ENCODE peak calls at places on chromosomes 13 and 19, in nine cellular contexts. One of them, this sample, is unnamed.

GRCh38 chr19:4980838-4981680 is 12.1 kb downstream of the KDM4B start:
- DNase-seq in Right ventricle myocardium superior: no peak
- DNase-seq in SK-MEL-5: no peak
- DNase-seq in body of pancreas: no peak
- DNase-seq in GM10248: no peak
- DNase-seq in stimulated activated CD4-positive, alpha-beta T cell treated with anti-CD3 and anti-CD28 coated beads, TNF-alpha, amount 100 ng/mL, for 48 hours: no peak
- DNase-seq in activated naive CD8-positive, alpha-beta T cell treated with anti-CD3 and anti-CD28 coated beads for 36 hours: no peak
- DNase-seq in pulmonary artery endothelial cell: no peak
- DNase-seq in lower leg skin: no peak
- DNase-seq in this sample: peak; percentile 84

GRCh38 chr13:84670245-84670644 is 788.0 kb upstream of the SLITRK1 start:
- DNase-seq in Right ventricle myocardium superior: no peak
- DNase-seq in stimulated activated CD4-positive, alpha-beta T cell treated with anti-CD3 and anti-CD28 coated beads, TNF-alpha, amount 100 ng/mL, for 48 hours: no peak
- DNase-seq in activated naive CD8-positive, alpha-beta T cell treated with anti-CD3 and anti-CD28 coated beads for 36 hours: no peak
- DNase-seq in GM10248: no peak
- DNase-seq in lower leg skin: no peak
- DNase-seq in pulmonary artery endothelial cell: no peak
- DNase-seq in body of pancreas: no peak
- DNase-seq in SK-MEL-5: no peak
- DNase-seq in this sample: no peak

GRCh38 chr13:74246398-74246975 is 112.3 kb upstream of the KLF12 start:
- DNase-seq in pulmonary artery endothelial cell: no peak
- DNase-seq in stimulated activated CD4-positive, alpha-beta T cell treated with anti-CD3 and anti-CD28 coated beads, TNF-alpha, amount 100 ng/mL, for 48 hours: no peak
- DNase-seq in body of pancreas: no peak
- DNase-seq in lower leg skin: no peak
- DNase-seq in GM10248: no peak
- DNase-seq in Right ventricle myocardium superior: no peak
- DNase-seq in SK-MEL-5: no peak
- DNase-seq in activated naive CD8-positive, alpha-beta T cell treated with anti-CD3 and anti-CD28 coated beads for 36 hours: peak; percentile 45
- DNase-seq in this sample: peak; percentile 84

GRCh38 chr19:18590273-18591272 is 2.0 kb downstream of the REX1BD start:
- DNase-seq in GM10248: no peak
- DNase-seq in stimulated activated CD4-positive, alpha-beta T cell treated with anti-CD3 and anti-CD28 coated beads, TNF-alpha, amount 100 ng/mL, for 48 hours: no peak
- DNase-seq in pulmonary artery endothelial cell: no peak
- DNase-seq in activated naive CD8-positive, alpha-beta T cell treated with anti-CD3 and anti-CD28 coated beads for 36 hours: no peak
- DNase-seq in Right ventricle myocardium superior: peak; percentile 64
- DNase-seq in body of pancreas: no peak
- DNase-seq in lower leg skin: no peak
- DNase-seq in SK-MEL-5: peak; percentile 90
- DNase-seq in this sample: peak; percentile 91

GRCh38 chr13:109881961-109882558 is 95.7 kb upstream of the IRS2 start:
- DNase-seq in activated naive CD8-positive, alpha-beta T cell treated with anti-CD3 and anti-CD28 coated beads for 36 hours: no peak
- DNase-seq in GM10248: no peak
- DNase-seq in pulmonary artery endothelial cell: no peak
- DNase-seq in Right ventricle myocardium superior: no peak
- DNase-seq in SK-MEL-5: no peak
- DNase-seq in lower leg skin: no peak
- DNase-seq in stimulated activated CD4-positive, alpha-beta T cell treated with anti-CD3 and anti-CD28 coated beads, TNF-alpha, amount 100 ng/mL, for 48 hours: no peak
- DNase-seq in body of pancreas: no peak
- DNase-seq in this sample: no peak

GRCh38 chr13:89686171-89686570 is 1661.3 kb upstream of the MIR17HG start:
- DNase-seq in pulmonary artery endothelial cell: no peak
- DNase-seq in Right ventricle myocardium superior: no peak
- DNase-seq in stimulated activated CD4-positive, alpha-beta T cell treated with anti-CD3 and anti-CD28 coated beads, TNF-alpha, amount 100 ng/mL, for 48 hours: no peak
- DNase-seq in activated naive CD8-positive, alpha-beta T cell treated with anti-CD3 and anti-CD28 coated beads for 36 hours: no peak
- DNase-seq in body of pancreas: no peak
- DNase-seq in lower leg skin: no peak
- DNase-seq in GM10248: no peak
- DNase-seq in SK-MEL-5: no peak
- DNase-seq in this sample: no peak

GRCh38 chr19:5048091-5048726 is 79.3 kb downstream of the KDM4B start:
- DNase-seq in activated naive CD8-positive, alpha-beta T cell treated with anti-CD3 and anti-CD28 coated beads for 36 hours: peak; percentile 67
- DNase-seq in SK-MEL-5: peak; percentile 61
- DNase-seq in Right ventricle myocardium superior: peak; percentile 87
- DNase-seq in GM10248: peak; percentile 86
- DNase-seq in pulmonary artery endothelial cell: no peak
- DNase-seq in body of pancreas: peak; percentile 80
- DNase-seq in stimulated activated CD4-positive, alpha-beta T cell treated with anti-CD3 and anti-CD28 coated beads, TNF-alpha, amount 100 ng/mL, for 48 hours: peak; percentile 29
- DNase-seq in lower leg skin: peak; percentile 81
- DNase-seq in this sample: peak; percentile 96

GRCh38 chr19:18771328-18772242 is 19.5 kb downstream of the COMP start:
- DNase-seq in body of pancreas: no peak
- DNase-seq in pulmonary artery endothelial cell: no peak
- DNase-seq in GM10248: no peak
- DNase-seq in Right ventricle myocardium superior: no peak
- DNase-seq in activated naive CD8-positive, alpha-beta T cell treated with anti-CD3 and anti-CD28 coated beads for 36 hours: no peak
- DNase-seq in lower leg skin: no peak
- DNase-seq in stimulated activated CD4-positive, alpha-beta T cell treated with anti-CD3 and anti-CD28 coated beads, TNF-alpha, amount 100 ng/mL, for 48 hours: no peak
- DNase-seq in SK-MEL-5: no peak
- DNase-seq in this sample: no peak

GRCh38 chr13:113086031-113086750 is 19.4 kb upstream of the F7 start:
- DNase-seq in GM10248: no peak
- DNase-seq in SK-MEL-5: no peak
- DNase-seq in lower leg skin: no peak
- DNase-seq in stimulated activated CD4-positive, alpha-beta T cell treated with anti-CD3 and anti-CD28 coated beads, TNF-alpha, amount 100 ng/mL, for 48 hours: no peak
- DNase-seq in Right ventricle myocardium superior: peak; percentile 30
- DNase-seq in activated naive CD8-positive, alpha-beta T cell treated with anti-CD3 and anti-CD28 coated beads for 36 hours: no peak
- DNase-seq in pulmonary artery endothelial cell: no peak
- DNase-seq in body of pancreas: no peak
- DNase-seq in this sample: no peak

GRCh38 chr13:65932587-65933239 is 1297.4 kb downstream of the PCDH9 start:
- DNase-seq in body of pancreas: no peak
- DNase-seq in Right ventricle myocardium superior: no peak
- DNase-seq in lower leg skin: no peak
- DNase-seq in GM10248: no peak
- DNase-seq in stimulated activated CD4-positive, alpha-beta T cell treated with anti-CD3 and anti-CD28 coated beads, TNF-alpha, amount 100 ng/mL, for 48 hours: no peak
- DNase-seq in activated naive CD8-positive, alpha-beta T cell treated with anti-CD3 and anti-CD28 coated beads for 36 hours: no peak
- DNase-seq in pulmonary artery endothelial cell: no peak
- DNase-seq in SK-MEL-5: no peak
- DNase-seq in this sample: no peak

This sample was measured in osteocyte.